ENCODE peak calls at places on chromosomes 4 and X, in six cellular contexts. G is psoas muscle, H is cardiac muscle cell, E is stomach, F is thoracic aorta, X is left lung. L is an unnamed sample. For H3K36me3 and H3K27me3, the result is how much of the 10 kb centered on the place peaks cover.

GRCh38 chrX:19543020-19543715 is 27.9 kb upstream of the MAP3K15 start:
- DNase-seq in G (no peak), H (no peak), E (no peak), F (no peak), X (no peak), L (no peak)

GRCh38 chrX:70132244-70132643 is 1.0 kb upstream of the IGBP1 start:
- DNase-seq in G (no peak), H (no peak), E (no peak), F (no peak), X (no peak), L (no peak)

GRCh38 chr4:128782875-128783614 is 26.5 kb upstream of the JADE1 start:
- DNase-seq in G (peak), H (peak), E (no peak), F (no peak), X (no peak), L (no peak)

GRCh38 chr4:152357206-152357605 is 178.7 kb downstream of the FBXW7 start:
- DNase-seq in G (peak), H (peak), E (no peak), F (no peak), X (peak), L (no peak)

GRCh38 chrX:3728454-3728853 is 15.0 kb upstream of the PRKX start:
- DNase-seq in G (no peak), H (peak), E (no peak), F (no peak), X (no peak), L (no peak)

GRCh38 chr4:95516528-95517011 is 32.2 kb downstream of the UNC5C start:
- DNase-seq in G (no peak), H (peak), E (no peak), F (no peak), X (no peak), L (no peak)

GRCh38 chr4:173420324-173420752 is 21.4 kb upstream of the SCRG1 start:
- DNase-seq in G (no peak), H (peak), E (no peak), F (no peak), X (no peak), L (no peak)

GRCh38 chr4:165723051-165723805 is 149.8 kb upstream of the TLL1 start:
- DNase-seq in G (no peak), H (no peak), E (no peak), F (no peak), X (no peak), L (no peak)

GRCh38 chr4:138910201-138910913 is 105.2 kb upstream of the NOCT start:
- DNase-seq in G (no peak), H (peak), E (peak), F (no peak), X (no peak), L (no peak)

GRCh38 chr4:146182450-146182849 is 6.9 kb downstream of the LSM6 start:
- DNase-seq in G (no peak), H (no peak), E (no peak), F (no peak), X (no peak), L (no peak)

GRCh38 chr4:90443231-90443630 is 316.0 kb downstream of the CCSER1 start:
- DNase-seq in G (no peak), H (no peak), E (no peak), F (no peak), X (no peak), L (no peak)

GRCh38 chrX:129984196-129984962 is 1.9 kb downstream of the BCORL1 start:
- DNase-seq in G (peak), H (peak), E (no peak), F (no peak), X (peak), L (peak)

GRCh38 chrX:140764401-140764919 is 54.9 kb downstream of the LINC00632 start:
- DNase-seq in G (peak), H (peak), E (no peak), F (peak), X (peak), L (no peak)

GRCh38 chrX:11532291-11533075 is 133.2 kb downstream of the ARHGAP6 start:
- DNase-seq in G (no peak), H (no peak), E (no peak), F (no peak), X (no peak), L (no peak)

GRCh38 chr4:3473251-3473942 is 10.3 kb downstream of the DOK7 start:
- DNase-seq in G (peak), H (no peak), E (no peak), F (no peak), X (no peak), L (peak)

GRCh38 chr4:47647544-47647943 is 162.5 kb downstream of the ATP10D start:
- DNase-seq in G (no peak), H (peak), E (no peak), F (no peak), X (no peak), L (no peak)

GRCh38 chr4:168999836-169000235 is 10.2 kb downstream of the CBR4 start:
- DNase-seq in G (no peak), H (no peak), E (no peak), F (no peak), X (no peak), L (no peak)
- H3K36me3 ChIP-seq in G (half or more), H (under half), E (half or more), F (under half), X (under half), L (under half)

DNA sequence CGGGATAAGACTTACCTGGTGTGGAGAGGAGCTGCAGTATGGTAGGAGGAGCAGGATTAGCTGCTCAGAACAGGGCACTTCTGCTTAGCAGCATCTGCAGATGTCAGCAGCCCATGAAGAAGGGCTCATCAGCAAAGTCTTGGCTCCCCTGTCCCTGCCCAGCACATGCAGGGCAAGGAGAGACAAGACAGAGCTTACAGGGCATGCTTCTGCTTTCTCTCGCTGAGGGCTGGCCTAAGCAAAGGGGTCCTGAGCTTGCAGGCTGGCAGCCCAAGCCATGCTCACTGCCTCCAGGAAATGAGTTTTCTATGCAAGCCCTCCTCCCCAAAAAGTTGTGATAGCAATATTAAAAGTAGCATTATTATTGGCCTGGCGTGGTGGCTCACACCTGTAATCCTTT is 39.5 kb upstream of the TAPT1 start:
- DNase-seq in G (no peak), H (no peak), E (no peak), F (no peak), X (no peak), L (no peak)
- TF ChIP-seq CTCF in G (no peak), H (no peak), E (no peak), F (no peak), X (no peak), L (no peak)

GRCh38 chr4:7189475-7190277 is 2.7 kb upstream of the SORCS2 start:
- DNase-seq in G (peak), H (no peak), E (no peak), F (no peak), X (peak), L (no peak)
- H3K27me3 ChIP-seq in G (under half), H (half or more), E (under half), F (under half), X (half or more), L (under half)

GRCh38 chr4:77035153-77035552 is 40.6 kb downstream of the CCNI start:
- DNase-seq in G (no peak), H (no peak), E (no peak), F (no peak), X (no peak), L (no peak)
- H3K36me3 ChIP-seq in G (half or more), H (under half), E (half or more), F (under half), X (under half), L (under half)

DNA sequence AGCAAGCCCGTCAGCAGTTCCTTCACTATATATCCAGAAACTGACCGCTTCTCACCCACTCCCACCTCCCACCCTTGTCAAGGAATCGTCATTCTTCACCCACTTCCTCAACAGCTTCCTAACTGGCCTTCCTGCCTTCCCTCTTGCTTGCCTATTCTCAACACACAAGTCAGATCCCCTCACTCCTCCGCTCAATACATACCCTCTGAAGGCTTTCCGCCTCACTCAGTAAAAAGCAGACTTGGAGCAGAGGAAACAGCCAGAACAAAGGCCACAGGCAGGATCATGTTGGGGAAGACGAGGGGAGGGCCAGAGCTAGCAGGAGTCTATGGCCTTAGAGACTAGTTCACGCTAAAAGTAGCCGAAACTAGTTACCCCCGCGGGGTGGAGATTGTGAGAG is 23.7 kb downstream of the RWDD4 start:
- DNase-seq in G (no peak), H (peak), E (no peak), F (no peak), X (no peak), L (no peak)
- TF ChIP-seq CTCF in G (no peak), H (no peak), E (no peak), F (no peak), X (no peak), L (no peak)

GRCh38 chr4:575281-576141 is 584 bp downstream of the TMEM271 start:
- DNase-seq in G (no peak), H (peak), E (no peak), F (no peak), X (peak), L (no peak)
- H3K27me3 ChIP-seq in G (under half), H (half or more), E (under half), F (under half), X (half or more), L (under half)

GRCh38 chr4:39617534-39617933 is 21.1 kb downstream of the SMIM14 start:
- DNase-seq in G (no peak), H (no peak), E (no peak), F (no peak), X (no peak), L (no peak)

GRCh38 chr4:39621582-39621981 is 17.1 kb downstream of the SMIM14 start:
- DNase-seq in G (peak), H (peak), E (peak), F (peak), X (peak), L (no peak)

GRCh38 chr4:39616651-39617050 is 22.0 kb downstream of the SMIM14 start:
- DNase-seq in G (no peak), H (peak), E (no peak), F (no peak), X (no peak), L (no peak)

GRCh38 chr4:39626261-39626660 is 12.4 kb downstream of the SMIM14 start:
- DNase-seq in G (no peak), H (no peak), E (no peak), F (no peak), X (no peak), L (peak)

GRCh38 chr4:39620551-39620950 is 18.1 kb downstream of the SMIM14 start:
- DNase-seq in G (no peak), H (peak), E (no peak), F (no peak), X (no peak), L (no peak)
- H3K36me3 ChIP-seq in G (under half), H (under half), E (under half), F (under half), X (under half), L (under half)

GRCh38 chrX:24178441-24178840 is 28.9 kb downstream of the ZFX start:
- DNase-seq in G (no peak), H (no peak), E (no peak), F (no peak), X (no peak), L (no peak)
- TF ChIP-seq CTCF in G (no peak), H (no peak), E (no peak), F (no peak), X (no peak), L (peak)

DNA sequence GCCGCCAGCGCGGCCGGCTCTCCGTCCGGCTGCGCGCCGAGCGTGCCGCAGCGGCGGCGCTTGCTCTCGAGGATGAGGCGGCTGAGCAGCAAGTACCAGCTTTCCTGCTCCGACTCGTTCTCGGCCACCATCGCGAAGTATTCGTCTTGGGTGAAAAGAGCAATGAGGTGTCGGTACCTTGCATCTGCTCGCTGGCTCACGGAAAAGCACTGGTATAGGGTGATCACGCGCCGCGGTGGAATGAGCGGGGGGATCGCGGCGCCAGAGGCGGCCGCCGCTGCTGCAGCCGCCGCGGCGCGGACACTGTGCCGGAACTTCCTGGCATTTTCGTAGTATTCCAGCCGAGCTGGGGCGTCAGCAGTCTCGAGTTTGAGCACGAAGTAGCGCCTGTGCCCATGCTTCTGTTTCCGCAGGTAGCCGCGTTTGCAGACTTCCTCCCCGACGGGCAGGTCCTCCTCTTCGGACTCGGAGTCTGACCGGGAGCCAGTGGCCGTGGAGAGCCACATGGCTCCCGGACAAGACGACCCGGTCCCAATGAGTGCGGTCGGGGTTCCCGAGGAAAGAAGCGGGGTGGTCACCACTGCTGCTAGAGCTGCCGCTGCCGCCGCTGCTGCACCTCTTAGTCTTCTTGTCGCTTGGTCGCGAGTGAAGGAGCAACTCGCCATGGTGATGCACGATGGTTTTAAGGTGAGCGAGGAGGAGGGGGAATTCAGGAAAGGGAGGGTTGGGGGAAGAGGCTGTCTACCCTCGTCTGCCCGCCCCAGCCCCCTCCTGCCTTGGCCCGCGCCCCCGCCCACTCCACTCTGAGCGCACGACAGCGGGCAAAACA is 469 bp downstream of the IRS4 start:
- DNase-seq in G (no peak), H (peak), E (no peak), F (no peak), X (no peak), L (no peak)
- H3K27me3 ChIP-seq in G (under half), H (half or more), E (under half), F (under half), X (half or more), L (under half)

GRCh38 chr4:37835031-37835430 is 8.5 kb downstream of the PGM2 start:
- DNase-seq in G (no peak), H (no peak), E (no peak), F (no peak), X (no peak), L (no peak)

GRCh38 chr4:37837446-37837845 is 11.0 kb downstream of the PGM2 start:
- DNase-seq in G (no peak), H (peak), E (no peak), F (no peak), X (no peak), L (no peak)

GRCh38 chr4:37836838-37837413 is 10.4 kb downstream of the PGM2 start:
- DNase-seq in G (no peak), H (peak), E (no peak), F (no peak), X (no peak), L (no peak)

GRCh38 chr4:37836256-37836655 is 9.8 kb downstream of the PGM2 start:
- DNase-seq in G (no peak), H (no peak), E (no peak), F (no peak), X (no peak), L (no peak)

GRCh38 chr4:37835806-37836205 is 9.3 kb downstream of the PGM2 start:
- DNase-seq in G (no peak), H (no peak), E (no peak), F (no peak), X (no peak), L (no peak)
- H3K36me3 ChIP-seq in G (under half), H (under half), E (half or more), F (under half), X (under half), L (under half)